ENCODE peak calls at places on chromosomes 3 and 15, in six cellular contexts. N, X, C, J, I and F are unnamed samples.

GRCh38 chr3:20861454-20861853 is 675.4 kb upstream of the SGO1 start:
- DNase-seq in N (no peak), X (no peak), C (no peak), J (no peak), I (no peak), F (no peak)

GRCh38 chr3:98778852-98779379 is 15.8 kb downstream of the ST3GAL6 start:
- DNase-seq in N (no peak), X (peak), C (no peak), J (no peak), I (peak), F (no peak)

GRCh38 chr15:64619880-64620839 is 155.2 kb downstream of the RBPMS2 start:
- DNase-seq in N (no peak), X (peak), C (no peak), J (no peak), I (peak), F (no peak)

GRCh38 chr15:31337352-31338031 is 10.9 kb downstream of the KLF13 start:
- DNase-seq in N (no peak), X (no peak), C (no peak), J (no peak), I (no peak), F (no peak)

GRCh38 chr15:90099868-90100854 is 2.1 kb downstream of the IDH2 start:
- DNase-seq in N (no peak), X (no peak), C (no peak), J (no peak), I (peak), F (no peak)

GRCh38 chr15:76337739-76338554 is 1.4 kb downstream of the ISL2 start:
- DNase-seq in N (no peak), X (no peak), C (peak), J (no peak), I (no peak), F (no peak)

GRCh38 chr15:64067564-64068030 is 21.3 kb upstream of the DAPK2 start:
- DNase-seq in N (peak), X (peak), C (peak), J (peak), I (peak), F (peak)

GRCh38 chr3:3392946-3393345 is 213.5 kb upstream of the CRBN start:
- DNase-seq in N (no peak), X (no peak), C (no peak), J (no peak), I (no peak), F (no peak)